ENCODE peak calls at places on chromosome 3, in six cellular contexts. U is endothelial cell of umbilical vein, C is HCT116, Z is K562, M is ovary, T is A549. L is an unnamed sample. For H3K4me1, the result is how much of the 10 kb centered on the place peaks cover.

GRCh38 chr3:149792485-149793270 is at the start of gene ANKUB1:
- DNase-seq in M (no peak), U (no peak), T (no peak), Z (no peak), C (no peak), L (no peak)

GRCh38 chr3:55296035-55296434 is 191.1 kb downstream of the WNT5A start:
- DNase-seq in T (no peak), U (no peak), Z (no peak), M (no peak), C (no peak), L (no peak)

GRCh38 chr3:135106445-135106844 is 311.4 kb downstream of the EPHB1 start:
- DNase-seq in Z (peak), M (no peak), C (no peak), U (no peak), T (no peak), L (peak)

GRCh38 chr3:126002189-126002588 is 33.2 kb downstream of the ROPN1B start:
- DNase-seq in C (no peak), T (no peak), U (no peak), M (no peak), Z (no peak), L (no peak)

GRCh38 chr3:45796902-45797637 is 734 bp upstream of the SLC6A20 start:
- DNase-seq in Z (no peak), C (no peak), M (no peak), U (no peak), T (no peak), L (no peak)

GRCh38 chr3:45912435-45912834 is 26.1 kb downstream of the CCR9 start:
- DNase-seq in U (no peak), T (no peak), C (no peak), M (no peak), Z (no peak), L (no peak)

GRCh38 chr3:54841461-54841860 is 86.4 kb downstream of the LRTM1 start:
- DNase-seq in C (no peak), U (no peak), Z (no peak), T (no peak), M (no peak), L (no peak)

GRCh38 chr3:37668831-37669610 is 192.7 kb upstream of the CTDSPL start:
- DNase-seq in Z (no peak), C (no peak), M (no peak), T (no peak), U (no peak), L (peak)

GRCh38 chr3:52792961-52793695 is 1.5 kb upstream of the ITIH3 start:
- DNase-seq in Z (no peak), U (no peak), C (no peak), T (no peak), M (no peak), L (no peak)

GRCh38 chr3:96331341-96331740 is 483.1 kb upstream of the EPHA6 start:
- DNase-seq in M (no peak), C (no peak), Z (no peak), U (peak), T (no peak), L (no peak)

GRCh38 chr3:115401891-115402501 is 221.3 kb upstream of the GAP43 start:
- DNase-seq in U (peak), Z (no peak), C (no peak), M (no peak), T (no peak), L (no peak)

GRCh38 chr3:42541079-42541478 is 38.6 kb downstream of the VIPR1 start:
- DNase-seq in T (no peak), M (no peak), Z (no peak), C (no peak), U (no peak), L (no peak)
- H3K4me1 ChIP-seq in T (under half), M (under half), Z (under half), C (under half), U (under half), L (under half)

DNA sequence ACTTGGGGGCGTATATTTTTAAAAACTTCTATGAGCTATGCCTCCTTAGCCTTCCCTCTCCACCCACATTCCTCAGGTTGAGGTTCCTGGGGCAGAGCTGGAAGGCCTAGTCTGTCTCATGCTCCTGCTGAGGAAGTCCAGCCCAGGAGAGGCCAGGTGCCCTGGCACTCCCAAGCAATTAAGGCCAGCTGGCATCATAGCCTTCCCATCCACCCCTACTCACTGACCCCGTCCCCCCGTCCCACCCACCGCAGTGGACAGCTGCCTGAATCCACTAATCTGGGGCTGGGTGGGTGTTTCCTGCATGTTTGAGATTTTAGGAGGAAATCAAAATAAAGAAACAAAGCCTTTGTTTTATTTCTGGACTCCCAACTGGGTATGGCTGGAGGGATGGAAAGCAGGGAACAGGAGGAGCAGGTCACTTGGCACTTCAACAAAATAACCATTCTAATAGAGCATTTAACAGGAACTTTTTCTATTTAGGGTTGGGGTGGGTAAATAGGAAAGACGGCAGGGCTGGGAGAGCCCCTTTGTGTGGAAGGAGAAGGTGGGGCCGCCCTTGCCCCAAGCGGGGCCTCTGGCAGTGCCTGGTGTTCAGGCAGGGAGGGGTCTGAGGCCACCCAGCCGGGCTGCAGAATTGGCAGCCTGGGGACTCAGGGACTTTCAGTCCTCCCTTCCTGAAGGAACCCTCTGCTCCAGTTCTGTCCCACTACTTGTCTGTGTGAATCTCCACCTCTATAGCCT is 8.5 kb downstream of the MRAS start:
- DNase-seq in T (no peak), U (no peak), C (no peak), Z (no peak), M (no peak), L (no peak)
- H3K4me3 ChIP-seq in T (no peak), U (no peak), C (no peak), Z (no peak), M (no peak), L (no peak)

DNA sequence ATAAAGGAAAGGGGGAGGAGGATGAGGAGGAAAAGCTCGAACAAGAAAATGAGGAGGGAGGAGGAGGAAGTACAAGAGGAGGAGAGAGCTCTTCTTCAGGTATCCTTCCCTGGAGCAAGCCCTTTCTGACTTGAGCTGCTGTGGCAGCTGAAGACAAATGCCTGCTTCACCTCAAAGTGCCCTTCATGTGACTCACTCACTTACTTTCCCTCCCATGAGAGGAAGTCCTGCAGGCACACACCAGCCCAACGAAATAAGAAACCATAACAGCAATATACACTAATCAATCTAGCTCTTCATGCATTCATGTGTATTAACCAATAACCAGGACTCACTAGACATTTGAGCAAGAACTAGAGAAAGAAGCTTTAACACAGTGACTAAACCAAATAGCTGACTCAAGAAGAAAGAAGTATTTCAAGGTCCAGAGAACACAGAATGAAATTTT is 251.9 kb downstream of the IGSF11 start:
- DNase-seq in T (no peak), M (no peak), C (peak), U (no peak), Z (peak), L (no peak)
- TF ChIP-seq POLR2A in T (no peak), M (no peak), C (no peak), U (no peak), Z (no peak), L (no peak)

DNA sequence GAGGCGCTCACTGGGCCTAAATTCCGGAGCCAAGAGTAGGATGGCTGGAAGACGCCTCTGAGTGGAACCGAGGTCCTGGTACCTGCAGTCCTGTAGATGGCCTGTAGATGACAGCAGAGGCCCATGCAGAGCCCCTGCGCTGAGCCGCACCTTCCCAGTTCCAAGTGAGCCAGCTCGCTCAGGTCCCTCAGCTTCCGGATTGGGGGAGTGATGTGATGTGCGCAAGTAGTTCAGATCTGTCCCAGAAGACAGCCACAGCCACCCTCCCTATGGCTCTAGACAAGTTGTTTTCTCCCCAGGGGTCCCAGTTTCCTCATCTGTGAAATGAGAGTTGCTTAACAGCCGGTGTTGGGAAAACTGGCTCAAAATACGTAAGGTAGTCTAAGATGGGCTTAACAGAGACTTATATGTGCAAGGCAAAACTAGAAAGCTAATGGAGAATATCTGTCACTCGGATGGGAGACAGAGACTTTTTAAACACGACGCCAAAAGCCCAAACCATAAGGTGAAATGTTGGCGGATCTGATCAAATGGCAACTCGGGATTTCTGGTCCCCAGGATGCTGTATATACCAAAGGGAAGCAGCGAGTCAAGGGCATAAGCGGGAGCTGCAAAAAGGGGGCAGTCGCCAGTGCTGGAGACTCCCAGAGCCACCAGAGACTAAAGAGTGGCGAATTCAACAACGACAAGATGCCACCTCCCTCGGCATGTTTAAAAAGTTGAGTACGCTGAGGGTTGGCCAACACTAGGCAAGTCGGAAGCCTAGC is 765 bp upstream of the MAPKAPK3 start:
- DNase-seq in U (peak), M (peak), C (peak), Z (peak), T (peak), L (peak)
- H3K4me1 ChIP-seq in U (under half), M (under half), C (under half), Z (under half), T (under half), L (under half)

DNA sequence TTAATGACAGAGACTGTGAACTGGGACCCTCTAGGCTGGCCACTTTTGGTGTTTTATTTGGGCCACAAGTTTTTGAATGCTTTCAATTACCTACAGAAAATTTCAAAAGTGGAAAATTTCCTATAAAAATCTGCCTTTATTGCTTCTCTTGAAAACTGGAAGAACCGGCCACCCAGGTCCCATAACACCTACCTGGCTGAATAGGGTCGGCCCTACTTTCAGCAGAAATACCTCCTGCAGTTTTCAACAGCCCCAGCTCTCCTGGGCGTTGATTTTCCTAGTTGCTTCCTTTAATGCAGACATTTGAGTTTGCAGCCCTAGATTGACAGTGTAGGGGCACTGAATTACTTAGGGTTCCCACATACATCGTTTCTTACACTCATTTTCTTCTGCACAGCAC is 719 bp upstream of the SRPRB start:
- DNase-seq in M (no peak), T (no peak), Z (no peak), U (no peak), C (no peak), L (no peak)
- H3K4me3 ChIP-seq in M (peak), T (no peak), Z (no peak), U (no peak), C (peak), L (no peak)

GRCh38 chr3:12797124-12797891 is 828 bp downstream of the CAND2 start:
- DNase-seq in C (no peak), Z (no peak), M (peak), T (no peak), U (no peak), L (no peak)

GRCh38 chr3:12798559-12799179 is 2.2 kb downstream of the CAND2 start:
- DNase-seq in U (no peak), Z (no peak), C (no peak), T (no peak), M (no peak), L (peak)

GRCh38 chr3:12797892-12798558 is 1.5 kb downstream of the CAND2 start:
- DNase-seq in U (no peak), Z (no peak), C (no peak), M (no peak), T (no peak), L (no peak)

GRCh38 chr3:12793701-12794100 is 2.8 kb upstream of the CAND2 start:
- DNase-seq in U (no peak), Z (no peak), M (no peak), C (no peak), T (no peak), L (no peak)

GRCh38 chr3:12796171-12797123 is at the start of gene CAND2:
- DNase-seq in M (peak), T (no peak), U (peak), Z (peak), C (no peak), L (peak)
- TF ChIP-seq POLR2A in M (peak), T (no peak), U (no peak), Z (peak), C (no peak), L (no peak)

GRCh38 chr3:184177331-184177731 is 2.7 kb downstream of the AP2M1 start:
- DNase-seq in T (no peak), M (no peak), U (peak), C (no peak), Z (no peak), L (peak)
- H3K4me1 ChIP-seq in T (under half), M (under half), U (under half), C (under half), Z (under half), L (half or more)

GRCh38 chr3:98692787-98693473 is 70.2 kb upstream of the ST3GAL6 start:
- DNase-seq in T (no peak), C (no peak), M (no peak), Z (no peak), U (peak), L (peak)

GRCh38 chr3:98688363-98688762 is 74.8 kb upstream of the ST3GAL6 start:
- DNase-seq in M (no peak), Z (no peak), T (no peak), C (no peak), U (no peak), L (no peak)

GRCh38 chr3:98690876-98691275 is 72.3 kb upstream of the ST3GAL6 start:
- DNase-seq in U (no peak), Z (no peak), T (no peak), C (no peak), M (no peak), L (no peak)

GRCh38 chr3:98695816-98696215 is 67.3 kb upstream of the ST3GAL6 start:
- DNase-seq in Z (no peak), U (peak), M (no peak), C (no peak), T (no peak), L (no peak)

GRCh38 chr3:98691897-98692296 is 71.2 kb upstream of the ST3GAL6 start:
- DNase-seq in U (peak), T (no peak), M (no peak), C (no peak), Z (no peak), L (no peak)
- H3K4me3 ChIP-seq in U (no peak), T (no peak), M (no peak), C (no peak), Z (no peak), L (no peak)

L was measured in adrenal gland.